ENCODE peak calls at places on chromosome 13, in ten cellular contexts. I is MCF 10A; O is GM23338; Y is amniotic stem cell; X is fibroblast of lung; V is T-helper 1 cell; B is left ventricle myocardium inferior; A is stimulated activated CD8-positive, alpha-beta memory T cell treated with anti-CD3 and anti-CD28 coated beads, Interleukin-4, amount 100 ng/mL, for 4 hours; L is effector memory CD8-positive, alpha-beta T cell; N is HEK293T. J is an unnamed sample.
A peak's percentile ranks its signal among the peaks of the same experiment; 100 is the strongest.

GRCh38 chr13:82654851-82655517 is 1227.3 kb downstream of the SLITRK1 start:
- DNase-seq in L (no peak), V (no peak), N (no peak), O (no peak), Y (peak; percentile 35), X (peak; percentile 96), A (no peak), B (peak; percentile 73), I (peak; percentile 75), J (peak; percentile 75)

GRCh38 chr13:44622259-44622658 is 46.1 kb upstream of the TSC22D1 start:
- DNase-seq in B (no peak), O (no peak), A (no peak), I (no peak), X (no peak), N (no peak), L (no peak), Y (no peak), V (no peak), J (no peak)

GRCh38 chr13:99087954-99088491 is 110.2 kb upstream of the DOCK9 start:
- DNase-seq in Y (no peak), X (no peak), B (no peak), N (no peak), V (no peak), L (no peak), A (no peak), I (no peak), O (peak; percentile 50), J (no peak)

GRCh38 chr13:55432814-55433213 is 1707.9 kb upstream of the PRR20A start:
- DNase-seq in B (no peak), L (no peak), I (peak; percentile 51), X (no peak), A (no peak), V (no peak), O (no peak), Y (no peak), N (no peak), J (no peak)

GRCh38 chr13:99218545-99218944 is 17.9 kb downstream of the UBAC2 start:
- DNase-seq in B (peak; percentile 80), A (no peak), X (no peak), I (no peak), L (no peak), Y (no peak), O (no peak), N (no peak), V (no peak), J (no peak)

GRCh38 chr13:60001892-60002291 is 161.8 kb downstream of the DIAPH3 start:
- DNase-seq in O (no peak), V (no peak), B (no peak), X (no peak), I (peak; percentile 62), A (no peak), L (no peak), Y (no peak), N (no peak), J (peak; percentile 50)

GRCh38 chr13:92103673-92104296 is 705.4 kb downstream of the GPC5 start:
- DNase-seq in O (peak; percentile 17), V (no peak), A (no peak), N (peak; percentile 47), Y (no peak), I (no peak), L (no peak), X (peak; percentile 17), B (no peak), J (no peak)

GRCh38 chr13:93721483-93721882 is 494.9 kb downstream of the GPC6 start:
- DNase-seq in B (no peak), N (no peak), V (no peak), I (no peak), O (no peak), X (no peak), Y (no peak), L (no peak), A (no peak), J (no peak)

GRCh38 chr13:113273856-113274590 is 23.0 kb upstream of the LAMP1 start:
- DNase-seq in V (no peak), Y (no peak), L (no peak), N (no peak), X (peak; percentile 48), O (no peak), B (no peak), I (no peak), A (no peak), J (peak; percentile 72)

GRCh38 chr13:45873491-45874360 is 22.2 kb upstream of the SIAH3 start:
- DNase-seq in O (peak; percentile 61), V (no peak), A (no peak), X (no peak), Y (no peak), L (no peak), B (no peak), I (peak; percentile 33), N (no peak), J (peak; percentile 60)

GRCh38 chr13:84654654-84655244 is 772.5 kb upstream of the SLITRK1 start:
- DNase-seq in O (peak; percentile 92), V (no peak), N (no peak), L (no peak), I (no peak), Y (no peak), A (no peak), X (no peak), B (no peak), J (no peak)

GRCh38 chr13:49645451-49645850 is 17.1 kb downstream of the ARL11 start:
- DNase-seq in B (no peak), O (no peak), L (no peak), N (no peak), I (no peak), A (no peak), Y (no peak), V (peak; percentile 14), X (no peak), J (no peak)

GRCh38 chr13:77579971-77580370 is 44.5 kb downstream of the SCEL start:
- DNase-seq in O (no peak), N (no peak), I (no peak), X (no peak), B (no peak), V (no peak), A (no peak), Y (no peak), L (no peak), J (no peak)

GRCh38 chr13:26050568-26051230 is 1.1 kb downstream of the SHISA2 start:
- DNase-seq in V (no peak), B (no peak), I (no peak), L (no peak), N (peak; percentile 23), X (no peak), O (peak; percentile 79), A (no peak), Y (no peak), J (peak; percentile 48)

GRCh38 chr13:65330691-65331090 is 1899.4 kb downstream of the PCDH9 start:
- DNase-seq in X (no peak), N (no peak), O (no peak), V (no peak), A (no peak), I (no peak), Y (no peak), L (no peak), B (no peak), J (no peak)

GRCh38 chr13:98972627-98973026 is 5.2 kb downstream of the DOCK9 start:
- DNase-seq in L (no peak), O (no peak), A (no peak), I (no peak), X (no peak), V (no peak), Y (no peak), B (no peak), N (no peak), J (peak; percentile 66)

GRCh38 chr13:26786651-26787295 is 26.2 kb upstream of the GPR12 start:
- DNase-seq in X (no peak), O (no peak), V (no peak), I (no peak), A (no peak), Y (no peak), B (no peak), L (no peak), N (no peak), J (no peak)

GRCh38 chr13:53151692-53152421 is 123.2 kb downstream of the OLFM4 start:
- DNase-seq in L (no peak), N (peak; percentile 69), X (peak; percentile 42), V (peak; percentile 54), Y (no peak), O (peak; percentile 87), A (no peak), B (no peak), I (peak; percentile 78), J (no peak)

GRCh38 chr13:113672002-113672651 is 5.1 kb downstream of the GRK1 start:
- DNase-seq in B (peak; percentile 4), Y (no peak), N (no peak), V (no peak), L (no peak), O (no peak), I (no peak), A (no peak), X (no peak), J (no peak)